ENCODE peak calls at places on chromosomes 7 and 10, in nine cellular contexts. One of them, this sample, is unnamed.

GRCh38 chr10:68095176-68095575 is 14.1 kb upstream of the MYPN start:
- DNase-seq in HCT116: no peak
- DNase-seq in H1: no peak
- DNase-seq in A549: no peak
- DNase-seq in K562: no peak
- DNase-seq in HepG2: no peak
- DNase-seq in GM12878: no peak
- DNase-seq in endothelial cell of umbilical vein: no peak
- DNase-seq in SK-N-SH: no peak
- DNase-seq in this sample: no peak

GRCh38 chr7:139452948-139453672 is 30.4 kb downstream of the KLRG2 start:
- DNase-seq in GM12878: no peak
- DNase-seq in HepG2: no peak
- DNase-seq in K562: no peak
- DNase-seq in A549: no peak
- DNase-seq in HCT116: no peak
- DNase-seq in SK-N-SH: no peak
- DNase-seq in H1: peak; percentile 59
- DNase-seq in endothelial cell of umbilical vein: peak; percentile 13
- DNase-seq in this sample: no peak

GRCh38 chr7:39413866-39414668 is 152.1 kb upstream of the YAE1 start:
- DNase-seq in HepG2: peak; percentile 15
- DNase-seq in A549: peak; percentile 13
- DNase-seq in H1: peak; percentile 78
- DNase-seq in K562: peak; percentile 31
- DNase-seq in HCT116: peak; percentile 26
- DNase-seq in endothelial cell of umbilical vein: peak; percentile 26
- DNase-seq in SK-N-SH: peak; percentile 77
- DNase-seq in GM12878: peak; percentile 20
- DNase-seq in this sample: peak; percentile 77

GRCh38 chr7:3544202-3544601 is 243.2 kb downstream of the SDK1 start:
- DNase-seq in endothelial cell of umbilical vein: no peak
- DNase-seq in H1: peak; percentile 60
- DNase-seq in K562: no peak
- DNase-seq in SK-N-SH: no peak
- DNase-seq in HCT116: no peak
- DNase-seq in A549: no peak
- DNase-seq in GM12878: no peak
- DNase-seq in HepG2: no peak
- DNase-seq in this sample: no peak

GRCh38 chr10:80165173-80165572 is 32.6 kb downstream of the PLAC9 start:
- DNase-seq in GM12878: no peak
- DNase-seq in endothelial cell of umbilical vein: no peak
- DNase-seq in HepG2: no peak
- DNase-seq in A549: peak; percentile 25
- DNase-seq in K562: no peak
- DNase-seq in H1: no peak
- DNase-seq in HCT116: no peak
- DNase-seq in SK-N-SH: no peak
- DNase-seq in this sample: no peak

GRCh38 chr7:100893910-100894763 is 1.6 kb downstream of the ACHE start:
- DNase-seq in H1: no peak
- DNase-seq in HepG2: no peak
- DNase-seq in SK-N-SH: peak; percentile 36
- DNase-seq in GM12878: no peak
- DNase-seq in endothelial cell of umbilical vein: no peak
- DNase-seq in A549: no peak
- DNase-seq in HCT116: no peak
- DNase-seq in K562: no peak
- DNase-seq in this sample: no peak

GRCh38 chr7:101232141-101232821 is 5.3 kb downstream of the CLDN15 start:
- DNase-seq in GM12878: no peak
- DNase-seq in A549: no peak
- DNase-seq in endothelial cell of umbilical vein: peak; percentile 10
- DNase-seq in SK-N-SH: peak; percentile 56
- DNase-seq in HCT116: no peak
- DNase-seq in HepG2: no peak
- DNase-seq in K562: peak; percentile 70
- DNase-seq in H1: peak; percentile 87
- DNase-seq in this sample: no peak

GRCh38 chr10:119207713-119208552 is 562 bp downstream of the GRK5 start:
- DNase-seq in GM12878: no peak
- DNase-seq in SK-N-SH: peak; percentile 36
- DNase-seq in H1: peak; percentile 81
- DNase-seq in HepG2: peak; percentile 65
- DNase-seq in HCT116: no peak
- DNase-seq in endothelial cell of umbilical vein: peak; percentile 68
- DNase-seq in K562: peak; percentile 14
- DNase-seq in A549: peak; percentile 29
- DNase-seq in this sample: peak; percentile 52

GRCh38 chr10:48456361-48456804 is 148.5 kb downstream of the ARHGAP22 start:
- DNase-seq in GM12878: no peak
- DNase-seq in A549: no peak
- DNase-seq in SK-N-SH: peak; percentile 82
- DNase-seq in K562: peak; percentile 69
- DNase-seq in endothelial cell of umbilical vein: peak; percentile 69
- DNase-seq in HepG2: no peak
- DNase-seq in H1: peak; percentile 46
- DNase-seq in HCT116: no peak
- DNase-seq in this sample: peak; percentile 84

GRCh38 chr7:86932038-86932512 is 127.4 kb downstream of the ELAPOR2 start:
- DNase-seq in A549: no peak
- DNase-seq in SK-N-SH: no peak
- DNase-seq in GM12878: no peak
- DNase-seq in HCT116: no peak
- DNase-seq in HepG2: no peak
- DNase-seq in H1: no peak
- DNase-seq in K562: no peak
- DNase-seq in endothelial cell of umbilical vein: peak; percentile 77
- DNase-seq in this sample: peak; percentile 20

GRCh38 chr7:11753441-11753840 is 78.6 kb downstream of the THSD7A start:
- DNase-seq in GM12878: no peak
- DNase-seq in SK-N-SH: no peak
- DNase-seq in K562: no peak
- DNase-seq in A549: no peak
- DNase-seq in endothelial cell of umbilical vein: peak; percentile 69
- DNase-seq in HCT116: no peak
- DNase-seq in H1: no peak
- DNase-seq in HepG2: no peak
- DNase-seq in this sample: no peak

GRCh38 chr7:100406767-100407166 is 21.7 kb downstream of the ZCWPW1 start:
- DNase-seq in GM12878: no peak
- DNase-seq in SK-N-SH: no peak
- DNase-seq in HCT116: no peak
- DNase-seq in HepG2: no peak
- DNase-seq in H1: no peak
- DNase-seq in A549: no peak
- DNase-seq in endothelial cell of umbilical vein: no peak
- DNase-seq in K562: no peak
- DNase-seq in this sample: no peak

GRCh38 chr10:92430103-92430502 is 139.1 kb downstream of the MARCHF5 start:
- DNase-seq in H1: no peak
- DNase-seq in HCT116: no peak
- DNase-seq in K562: no peak
- DNase-seq in A549: no peak
- DNase-seq in SK-N-SH: no peak
- DNase-seq in GM12878: no peak
- DNase-seq in endothelial cell of umbilical vein: no peak
- DNase-seq in HepG2: no peak
- DNase-seq in this sample: no peak
- H3K4me3 ChIP-seq in H1: no peak overlapping the region
- H3K4me3 ChIP-seq in HCT116: no peak overlapping the region
- H3K4me3 ChIP-seq in K562: no peak overlapping the region
- H3K4me3 ChIP-seq in A549: no peak overlapping the region
- H3K4me3 ChIP-seq in SK-N-SH: no peak overlapping the region
- H3K4me3 ChIP-seq in GM12878: no peak overlapping the region
- H3K4me3 ChIP-seq in endothelial cell of umbilical vein: no peak overlapping the region
- H3K4me3 ChIP-seq in HepG2: no peak overlapping the region
- H3K4me3 ChIP-seq in this sample: no peak overlapping the region

DNA sequence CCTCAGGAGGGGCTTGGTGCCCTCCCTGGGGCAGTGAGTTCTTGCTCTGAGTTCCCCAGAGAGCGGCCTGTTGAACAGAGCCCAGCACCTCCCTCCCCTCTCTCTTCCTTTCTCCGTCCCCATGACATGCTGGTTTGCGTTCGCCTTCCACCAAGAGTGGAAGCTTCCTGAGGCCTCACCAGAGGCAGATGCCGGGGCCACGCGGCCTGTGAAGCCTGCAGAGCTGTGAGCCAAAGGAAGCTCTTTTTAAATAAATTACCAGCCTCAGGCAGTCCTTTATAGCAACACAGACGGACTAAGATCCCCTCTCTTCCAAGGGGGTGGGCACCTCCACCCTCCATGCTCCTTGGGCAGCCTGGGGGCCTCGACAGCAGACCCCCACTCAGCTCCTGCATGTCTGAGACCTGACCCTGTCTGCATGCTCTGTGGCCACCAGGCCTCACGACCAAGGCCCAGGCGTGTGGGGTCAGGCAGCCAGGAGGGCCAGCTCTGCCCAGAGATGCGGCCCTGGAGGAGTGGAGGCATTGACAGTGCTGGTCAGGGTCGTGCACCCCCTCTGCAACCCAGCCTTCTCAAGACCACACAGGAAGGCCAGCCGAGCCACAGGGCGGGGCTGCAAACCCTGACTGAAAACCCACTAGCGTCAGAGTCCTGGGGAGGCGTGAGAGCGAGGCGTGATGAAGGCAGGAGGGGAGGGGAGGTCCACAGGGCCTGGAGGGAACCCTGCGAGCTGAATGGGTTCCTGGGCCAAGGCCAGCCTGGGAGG is 54.6 kb upstream of the ADGRA1 start:
- DNase-seq in GM12878: no peak
- DNase-seq in HCT116: no peak
- DNase-seq in A549: no peak
- DNase-seq in endothelial cell of umbilical vein: no peak
- DNase-seq in SK-N-SH: no peak
- DNase-seq in HepG2: no peak
- DNase-seq in H1: no peak
- DNase-seq in K562: no peak
- DNase-seq in this sample: no peak
- TF ChIP-seq MAX in GM12878: no peak
- TF ChIP-seq MAX in HCT116: no peak
- TF ChIP-seq MAX in A549: no peak
- TF ChIP-seq MAX in endothelial cell of umbilical vein: no peak
- TF ChIP-seq MAX in SK-N-SH: no peak
- TF ChIP-seq MAX in HepG2: no peak
- TF ChIP-seq MAX in H1: no peak
- TF ChIP-seq MAX in K562: no peak
- TF ChIP-seq MAX in this sample: no peak

DNA sequence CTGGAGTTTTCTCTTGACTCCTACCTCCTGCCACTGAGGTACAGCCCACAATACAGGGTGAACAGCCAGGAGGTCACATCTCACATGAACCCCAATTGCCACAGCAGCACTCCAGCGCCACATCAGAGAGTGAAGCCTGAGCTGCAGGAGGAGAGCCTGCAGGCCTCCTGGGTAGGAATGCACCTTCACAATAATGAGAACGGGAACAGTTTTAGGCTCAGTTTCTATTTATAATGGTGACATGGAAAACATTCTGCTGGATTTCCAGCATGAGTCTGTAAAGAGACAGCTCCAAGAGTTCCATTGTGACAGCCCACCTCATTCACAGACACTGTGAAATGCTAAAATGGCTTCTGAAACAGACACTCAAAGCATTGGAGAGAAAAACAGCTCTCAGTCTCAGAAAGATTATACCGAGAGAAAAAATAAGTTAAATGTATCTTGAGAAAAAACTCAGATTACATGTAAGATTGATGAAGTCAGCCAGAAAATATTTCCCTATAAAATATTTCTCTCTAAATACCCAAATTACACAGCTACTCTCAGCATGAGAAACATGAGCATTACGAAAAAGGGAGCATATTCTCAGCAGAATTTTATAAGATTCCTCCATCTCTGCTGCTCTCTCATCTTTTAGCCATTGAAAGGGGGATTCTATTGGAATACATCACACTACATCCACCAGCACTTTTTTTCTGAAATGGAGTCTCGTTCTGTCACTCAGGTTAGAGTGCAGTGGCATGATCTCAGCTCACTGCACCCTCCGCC is 11.3 kb downstream of the ZNF680 start:
- DNase-seq in H1: no peak
- DNase-seq in endothelial cell of umbilical vein: no peak
- DNase-seq in K562: no peak
- DNase-seq in GM12878: no peak
- DNase-seq in HepG2: no peak
- DNase-seq in HCT116: no peak
- DNase-seq in A549: no peak
- DNase-seq in SK-N-SH: no peak
- DNase-seq in this sample: no peak
- H3K4me3 ChIP-seq in H1: no peak overlapping the region
- H3K4me3 ChIP-seq in endothelial cell of umbilical vein: no peak overlapping the region
- H3K4me3 ChIP-seq in K562: no peak overlapping the region
- H3K4me3 ChIP-seq in GM12878: no peak overlapping the region
- H3K4me3 ChIP-seq in HepG2: no peak overlapping the region
- H3K4me3 ChIP-seq in HCT116: no peak overlapping the region
- H3K4me3 ChIP-seq in A549: no peak overlapping the region
- H3K4me3 ChIP-seq in SK-N-SH: no peak overlapping the region
- H3K4me3 ChIP-seq in this sample: no peak overlapping the region

GRCh38 chr10:128306966-128307365 is 180.7 kb upstream of the MKI67 start:
- DNase-seq in H1: no peak
- DNase-seq in endothelial cell of umbilical vein: no peak
- DNase-seq in A549: no peak
- DNase-seq in K562: no peak
- DNase-seq in HCT116: no peak
- DNase-seq in GM12878: no peak
- DNase-seq in HepG2: no peak
- DNase-seq in SK-N-SH: no peak
- DNase-seq in this sample: no peak

GRCh38 chr10:128304271-128304670 is 178.0 kb upstream of the MKI67 start:
- DNase-seq in HepG2: no peak
- DNase-seq in HCT116: no peak
- DNase-seq in H1: no peak
- DNase-seq in SK-N-SH: no peak
- DNase-seq in GM12878: no peak
- DNase-seq in K562: no peak
- DNase-seq in A549: no peak
- DNase-seq in endothelial cell of umbilical vein: no peak
- DNase-seq in this sample: no peak

GRCh38 chr10:128310966-128311658 is 184.9 kb upstream of the MKI67 start:
- DNase-seq in SK-N-SH: no peak
- DNase-seq in GM12878: no peak
- DNase-seq in HCT116: no peak
- DNase-seq in endothelial cell of umbilical vein: no peak
- DNase-seq in A549: no peak
- DNase-seq in H1: peak; percentile 56
- DNase-seq in HepG2: no peak
- DNase-seq in K562: no peak
- DNase-seq in this sample: no peak

GRCh38 chr10:128305601-128306345 is 179.6 kb upstream of the MKI67 start:
- DNase-seq in A549: no peak
- DNase-seq in HepG2: no peak
- DNase-seq in GM12878: no peak
- DNase-seq in SK-N-SH: no peak
- DNase-seq in endothelial cell of umbilical vein: no peak
- DNase-seq in H1: no peak
- DNase-seq in HCT116: no peak
- DNase-seq in K562: no peak
- DNase-seq in this sample: no peak

DNA sequence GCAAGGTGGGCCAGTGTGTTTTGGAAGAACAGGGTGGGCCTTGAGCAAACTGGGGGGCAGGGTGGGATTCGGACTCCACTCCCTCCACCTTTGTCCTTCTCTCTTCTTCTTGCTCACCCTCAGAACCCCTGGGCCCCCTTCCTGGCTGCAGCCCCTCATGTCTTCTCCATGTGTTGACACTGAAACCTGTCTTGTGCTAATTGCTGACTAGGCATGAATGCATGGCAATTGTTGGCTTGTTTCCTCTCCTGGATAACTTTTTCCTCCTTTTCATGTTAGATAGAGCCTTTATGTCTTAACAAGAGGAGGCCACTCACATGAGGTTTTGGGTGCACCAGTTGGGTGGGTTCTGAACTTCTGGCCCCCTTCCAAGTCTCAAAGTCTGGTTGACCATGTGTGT is 181.6 kb upstream of the MKI67 start:
- DNase-seq in K562: no peak
- DNase-seq in A549: no peak
- DNase-seq in endothelial cell of umbilical vein: no peak
- DNase-seq in HCT116: no peak
- DNase-seq in H1: no peak
- DNase-seq in SK-N-SH: no peak
- DNase-seq in HepG2: no peak
- DNase-seq in GM12878: no peak
- DNase-seq in this sample: no peak
- TF ChIP-seq MAX in K562: no peak
- TF ChIP-seq MAX in A549: no peak
- TF ChIP-seq MAX in endothelial cell of umbilical vein: no peak
- TF ChIP-seq MAX in HCT116: no peak
- TF ChIP-seq MAX in H1: no peak
- TF ChIP-seq MAX in SK-N-SH: no peak
- TF ChIP-seq MAX in HepG2: no peak
- TF ChIP-seq MAX in GM12878: no peak
- TF ChIP-seq MAX in this sample: no peak

This sample was measured in NB4.